ENCODE peak calls at places on chromosome 2, in six cellular contexts. G is heart right ventricle; K is right atrium auricular region; P is NCI-H1694 treated with DMSO at 0.1 percent for 48 hours; Q is stimulated activated CD4-positive, alpha-beta T cell treated with anti-CD3 and anti-CD28 coated beads, TNF-alpha, amount 100 ng/mL, for 4 hours; O is ELR. Z is an unnamed sample.

GRCh38 chr2:27236626-27237025 is 19.5 kb downstream of the CAD start:
- DNase-seq in K (no peak), O (no peak), G (no peak), P (no peak), Q (no peak), Z (no peak)

GRCh38 chr2:164693390-164693789 is 72.1 kb upstream of the GRB14 start:
- DNase-seq in O (no peak), K (no peak), P (no peak), Q (no peak), G (no peak), Z (no peak)

GRCh38 chr2:236691799-236692167 is 122.2 kb downstream of the ACKR3 start:
- DNase-seq in Q (no peak), G (no peak), P (no peak), O (no peak), K (no peak), Z (no peak)

GRCh38 chr2:73202156-73203054 is at the start of gene NOTO:
- DNase-seq in O (peak), P (no peak), G (no peak), K (no peak), Q (no peak), Z (no peak)

GRCh38 chr2:191013617-191013875 is 425 bp downstream of the STAT1 start:
- DNase-seq in G (no peak), O (no peak), P (no peak), Q (no peak), K (no peak), Z (no peak)

GRCh38 chr2:197498937-197499593 is 575 bp downstream of the HSPD1 start:
- DNase-seq in G (peak), Q (peak), O (peak), P (no peak), K (peak), Z (peak)

GRCh38 chr2:25290811-25291510 is 50.8 kb downstream of the DNMT3A start:
- DNase-seq in P (no peak), K (no peak), G (no peak), O (no peak), Q (no peak), Z (no peak)

GRCh38 chr2:71461304-71461671 is 7.9 kb downstream of the DYSF start:
- DNase-seq in G (no peak), K (peak), P (no peak), Q (no peak), O (no peak), Z (no peak)

GRCh38 chr2:219661955-219662395 is 34.5 kb downstream of the SLC4A3 start:
- DNase-seq in G (no peak), P (no peak), K (no peak), Q (no peak), O (peak), Z (no peak)

GRCh38 chr2:46493241-46493970 is 14.0 kb downstream of the TMEM247 start:
- DNase-seq in G (no peak), P (no peak), O (peak), Q (no peak), K (peak), Z (no peak)

GRCh38 chr2:18077211-18077610 is 198.7 kb downstream of the KCNS3 start:
- DNase-seq in G (no peak), Q (no peak), K (no peak), O (no peak), P (no peak), Z (no peak)

GRCh38 chr2:40395169-40396023 is 56.5 kb downstream of the SLC8A1 start:
- DNase-seq in Q (no peak), P (no peak), G (no peak), O (peak), K (no peak), Z (no peak)